ENCODE peak calls at places on chromosomes 11 and 22, in ten cellular contexts. J, G, H, Z, D, T, A, Q, M and Y are unnamed samples.

GRCh38 chr11:74863410-74863809 is 85.5 kb downstream of the XRRA1 start:
- DNase-seq in A (no peak), T (no peak), G (no peak), J (no peak), M (no peak), D (no peak), Q (no peak), Z (no peak), H (no peak), Y (no peak)

GRCh38 chr22:26461188-26461810 is 22.3 kb downstream of the HPS4 start:
- DNase-seq in Z (no peak), M (peak; percentile 32), A (peak; percentile 28), H (peak; percentile 87), D (no peak), Q (peak; percentile 85), J (peak; percentile 63), G (peak; percentile 37), T (no peak), Y (peak; percentile 58)

GRCh38 chr22:21451545-21452520 is 15.4 kb upstream of the TMEM191C start:
- DNase-seq in H (no peak), A (no peak), Z (no peak), Q (peak; percentile 32), J (peak; percentile 11), G (no peak), D (no peak), M (peak; percentile 9), T (peak; percentile 55), Y (no peak)

GRCh38 chr11:97856666-97857065 is 1164.1 kb upstream of the CNTN5 start:
- DNase-seq in M (no peak), D (no peak), G (no peak), H (no peak), J (no peak), Q (no peak), Z (no peak), A (no peak), T (no peak), Y (no peak)

GRCh38 chr11:33669598-33670249 is 30.9 kb downstream of the C11orf91 start:
- DNase-seq in D (no peak), T (no peak), Q (no peak), G (no peak), H (no peak), A (no peak), J (no peak), Z (no peak), M (no peak), Y (no peak)

GRCh38 chr22:37391702-37392101 is 35.6 kb downstream of the ELFN2 start:
- DNase-seq in H (no peak), D (no peak), T (no peak), J (no peak), A (no peak), G (no peak), M (no peak), Z (no peak), Q (no peak), Y (no peak)

GRCh38 chr11:86940122-86940777 is 14.9 kb downstream of the FZD4 start:
- DNase-seq in J (no peak), D (no peak), M (peak; percentile 65), H (no peak), Q (no peak), G (peak; percentile 74), A (peak; percentile 83), T (no peak), Z (no peak), Y (peak; percentile 5)

GRCh38 chr11:26572770-26573402 is 823 bp upstream of the MUC15 start:
- DNase-seq in D (no peak), G (no peak), Q (no peak), J (no peak), M (no peak), T (no peak), A (no peak), Z (no peak), H (no peak), Y (no peak)

GRCh38 chr22:31951201-31952093 is 7.1 kb downstream of the YWHAH start:
- DNase-seq in D (no peak), J (no peak), G (no peak), Z (no peak), Q (no peak), M (no peak), T (no peak), A (no peak), H (no peak), Y (peak; percentile 14)

GRCh38 chr11:27218498-27219038 is 144.4 kb downstream of the CCDC34 start:
- DNase-seq in M (no peak), A (peak; percentile 95), Z (no peak), H (no peak), G (peak; percentile 56), T (no peak), Q (no peak), D (peak; percentile 71), J (no peak), Y (peak; percentile 69)

GRCh38 chr11:126339866-126340434 is 15.5 kb upstream of the ST3GAL4 start:
- DNase-seq in J (no peak), D (no peak), T (peak; percentile 86), G (peak; percentile 77), Z (no peak), A (peak; percentile 62), H (no peak), Q (peak; percentile 49), M (peak; percentile 78), Y (no peak)

GRCh38 chr11:78654071-78654470 is 79.4 kb upstream of the NARS2 start:
- DNase-seq in H (no peak), D (no peak), T (no peak), Z (no peak), Q (no peak), G (no peak), J (no peak), A (no peak), M (no peak), Y (no peak)

GRCh38 chr11:69443138-69443967 is 38.1 kb upstream of the LINC01488 start:
- DNase-seq in H (peak; percentile 98), T (peak; percentile 94), J (peak; percentile 94), Q (peak; percentile 97), A (peak; percentile 94), D (peak; percentile 79), G (peak; percentile 84), Z (no peak), M (peak; percentile 94), Y (peak; percentile 93)

GRCh38 chr11:69442807-69443137 is 38.7 kb upstream of the LINC01488 start:
- DNase-seq in G (peak; percentile 37), H (no peak), Q (peak; percentile 62), T (no peak), A (peak; percentile 60), Z (no peak), M (peak; percentile 73), J (peak; percentile 29), D (no peak), Y (no peak)

GRCh38 chr11:69444381-69445130 is 36.9 kb upstream of the LINC01488 start:
- DNase-seq in Z (no peak), T (no peak), A (peak; percentile 93), M (peak; percentile 76), Q (peak; percentile 82), J (peak; percentile 41), G (peak; percentile 94), D (peak; percentile 76), H (no peak), Y (no peak)

GRCh38 chr11:69445131-69445470 is 36.4 kb upstream of the LINC01488 start:
- DNase-seq in A (no peak), J (no peak), T (no peak), M (no peak), D (no peak), Q (peak; percentile 74), Z (no peak), H (no peak), G (no peak), Y (no peak)

DNA sequence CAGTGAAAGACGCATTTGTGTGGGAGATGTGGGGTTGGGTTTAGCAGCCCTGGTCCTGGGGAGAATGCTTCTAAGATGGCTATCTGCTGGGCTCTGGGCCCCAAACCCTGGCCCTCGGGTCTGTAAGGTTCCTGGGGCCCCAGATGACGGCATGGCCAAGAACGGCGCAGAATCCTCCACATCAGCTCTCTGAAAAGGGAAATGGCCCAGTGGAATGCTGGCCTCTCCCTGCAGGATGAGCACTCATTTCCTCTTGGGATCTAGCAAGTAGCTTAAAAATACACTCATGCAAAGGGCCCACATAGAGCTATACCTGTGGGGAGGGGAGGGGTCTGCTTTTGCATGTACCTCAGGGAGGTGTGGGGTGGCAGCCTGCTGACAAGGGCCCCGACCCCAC is 37.5 kb upstream of the LINC01488 start:
- DNase-seq in J (no peak), Z (no peak), H (no peak), M (peak; percentile 45), D (no peak), T (no peak), Q (peak; percentile 76), G (no peak), A (peak; percentile 58), Y (no peak)
- H3K4me3 ChIP-seq in J (no peak overlapping the region), Z (peak overlapping the region; percentile 44), H (peak overlapping the region; percentile 41), M (peak overlapping the region; percentile 29), D (peak overlapping the region; percentile 56), T (peak overlapping the region; percentile 51), Q (no peak overlapping the region), G (no peak overlapping the region), A (peak overlapping the region; percentile 36), Y (peak overlapping the region; percentile 38)

DNA sequence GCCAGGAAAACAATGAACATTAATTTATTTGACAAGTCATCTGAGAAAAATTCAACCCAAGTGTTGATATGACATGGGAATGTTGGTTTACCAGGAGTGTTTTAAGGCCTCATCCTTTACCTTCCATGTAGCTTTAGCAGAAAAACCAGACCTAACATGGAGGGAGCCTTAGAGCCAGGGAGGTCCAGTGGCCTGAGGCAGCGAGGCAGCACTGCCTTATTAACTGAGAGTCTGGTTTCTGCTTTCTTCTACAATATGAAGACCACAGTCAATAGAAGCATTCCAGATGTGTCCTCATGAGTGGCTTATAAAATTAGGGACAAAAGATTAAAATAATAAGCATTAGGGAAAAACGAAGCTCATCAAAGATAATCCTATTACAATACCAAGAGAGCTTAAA is 61.5 kb downstream of the DKK3 start:
- DNase-seq in G (no peak), T (no peak), H (no peak), D (no peak), Z (no peak), Q (no peak), A (no peak), M (no peak), J (no peak), Y (no peak)
- H3K27me3 ChIP-seq in G (no peaks in the 10 kb centered on the region), T (no peaks in the 10 kb centered on the region), H (no peaks in the 10 kb centered on the region), D (no peaks in the 10 kb centered on the region), Z (no peaks in the 10 kb centered on the region), Q (no peaks in the 10 kb centered on the region), A (no peaks in the 10 kb centered on the region), M (no peaks in the 10 kb centered on the region), J (no peaks in the 10 kb centered on the region), Y (no peaks in the 10 kb centered on the region)

DNA sequence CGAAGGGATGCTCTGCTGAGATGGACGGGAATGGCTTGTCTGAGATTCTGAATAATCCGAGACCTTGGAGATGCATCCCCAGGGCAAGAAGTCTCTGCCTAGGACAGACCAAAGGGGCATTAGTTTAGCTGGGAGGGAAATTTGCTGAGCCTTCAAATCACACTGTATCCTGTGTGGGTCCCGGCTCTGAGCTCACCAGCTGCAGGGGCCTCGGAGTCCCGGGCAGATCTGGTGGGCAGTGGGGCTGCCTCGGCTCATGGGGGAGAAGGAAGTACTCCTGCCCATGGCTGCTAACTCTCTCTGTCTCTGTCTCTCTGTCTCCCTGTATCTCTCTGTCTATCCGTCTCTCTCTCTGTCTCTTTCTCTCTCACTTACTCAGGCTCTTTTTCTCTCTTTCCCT is 522.4 kb downstream of the TBC1D22A start:
- DNase-seq in A (no peak), J (no peak), T (no peak), G (no peak), Q (no peak), D (no peak), Z (no peak), M (no peak), H (no peak), Y (no peak)
- H3K9me3 ChIP-seq in A (peaks cover 4% of the 10 kb centered on the region), J (no peaks in the 10 kb centered on the region), T (no peaks in the 10 kb centered on the region), G (no peaks in the 10 kb centered on the region), Q (no peaks in the 10 kb centered on the region), D (no peaks in the 10 kb centered on the region), Z (no peaks in the 10 kb centered on the region), M (no peaks in the 10 kb centered on the region), H (no peaks in the 10 kb centered on the region), Y (no peaks in the 10 kb centered on the region)

GRCh38 chr11:67371199-67371548 is 2.2 kb downstream of the CLCF1 start:
- DNase-seq in Q (no peak), H (no peak), G (no peak), A (no peak), M (no peak), J (no peak), Z (no peak), T (no peak), D (no peak), Y (no peak)
- H3K4me3 ChIP-seq in Q (no peak overlapping the region), H (no peak overlapping the region), G (peak overlapping the region; percentile 53), A (no peak overlapping the region), M (no peak overlapping the region), J (no peak overlapping the region), Z (peak overlapping the region; percentile 69), T (peak overlapping the region; percentile 93), D (peak overlapping the region; percentile 67), Y (peak overlapping the region; percentile 63)